ENCODE peak calls at places on chromosomes 12 and 14, in four cellular contexts. One of them, this sample, is unnamed.

GRCh38 chr12:85626031-85626781 is 210.0 kb downstream of the RASSF9 start:
- DNase-seq in RWPE2: no peak
- DNase-seq in glutamatergic neuron: no peak
- DNase-seq in WTC11: no peak
- DNase-seq in this sample: no peak

GRCh38 chr12:127781336-127781735 is 485.6 kb upstream of the TMEM132C start:
- DNase-seq in WTC11: no peak
- DNase-seq in RWPE2: no peak
- DNase-seq in glutamatergic neuron: no peak
- DNase-seq in this sample: no peak

GRCh38 chr14:23729720-23730387 is 93.7 kb downstream of the DHRS2 start:
- DNase-seq in RWPE2: no peak
- DNase-seq in WTC11: no peak
- DNase-seq in glutamatergic neuron: no peak
- DNase-seq in this sample: no peak

GRCh38 chr12:2168808-2169207 is 116.0 kb downstream of the CACNA1C start:
- DNase-seq in RWPE2: no peak
- DNase-seq in WTC11: no peak
- DNase-seq in glutamatergic neuron: no peak
- DNase-seq in this sample: no peak

GRCh38 chr12:68971404-68971803 is 38.4 kb upstream of the CPM start:
- DNase-seq in RWPE2: no peak
- DNase-seq in glutamatergic neuron: no peak
- DNase-seq in WTC11: no peak
- DNase-seq in this sample: no peak

GRCh38 chr12:57235012-57235727 is 5.7 kb downstream of the SHMT2 start:
- DNase-seq in RWPE2: peak
- DNase-seq in WTC11: peak
- DNase-seq in glutamatergic neuron: no peak
- DNase-seq in this sample: no peak

GRCh38 chr14:76917759-76918175 is 91.6 kb downstream of the LRRC74A start:
- DNase-seq in WTC11: no peak
- DNase-seq in glutamatergic neuron: no peak
- DNase-seq in RWPE2: no peak
- DNase-seq in this sample: no peak

GRCh38 chr12:61891632-61892031 is 368.6 kb upstream of the USP15 start:
- DNase-seq in WTC11: no peak
- DNase-seq in RWPE2: no peak
- DNase-seq in glutamatergic neuron: no peak
- DNase-seq in this sample: no peak

GRCh38 chr12:66959276-66959675 is 280.4 kb upstream of the GRIP1 start:
- DNase-seq in glutamatergic neuron: no peak
- DNase-seq in WTC11: no peak
- DNase-seq in RWPE2: no peak
- DNase-seq in this sample: no peak

GRCh38 chr12:104049278-104050257 is at the start of gene GLT8D2:
- DNase-seq in glutamatergic neuron: peak
- DNase-seq in WTC11: peak
- DNase-seq in RWPE2: no peak
- DNase-seq in this sample: no peak

GRCh38 chr14:94676495-94677238 is 64.5 kb downstream of the SERPINA3 start:
- DNase-seq in glutamatergic neuron: no peak
- DNase-seq in WTC11: no peak
- DNase-seq in RWPE2: peak
- DNase-seq in this sample: no peak

GRCh38 chr12:111202237-111202592 is 166.7 kb downstream of the PHETA1 start:
- DNase-seq in glutamatergic neuron: no peak
- DNase-seq in RWPE2: no peak
- DNase-seq in WTC11: no peak
- DNase-seq in this sample: no peak

GRCh38 chr12:52823761-52824450 is 10.0 kb upstream of the KRT4 start:
- DNase-seq in RWPE2: no peak
- DNase-seq in glutamatergic neuron: no peak
- DNase-seq in WTC11: no peak
- DNase-seq in this sample: no peak

GRCh38 chr14:55556929-55557623 is 22.9 kb upstream of the KTN1 start:
- DNase-seq in RWPE2: peak
- DNase-seq in glutamatergic neuron: no peak
- DNase-seq in WTC11: no peak
- DNase-seq in this sample: no peak

GRCh38 chr14:61452452-61452851 is 131.1 kb downstream of the PRKCH start:
- DNase-seq in RWPE2: no peak
- DNase-seq in glutamatergic neuron: no peak
- DNase-seq in WTC11: no peak
- DNase-seq in this sample: no peak

GRCh38 chr14:26730929-26731618 is 133.2 kb upstream of the NOVA1 start:
- DNase-seq in RWPE2: no peak
- DNase-seq in glutamatergic neuron: peak
- DNase-seq in WTC11: peak
- DNase-seq in this sample: no peak

GRCh38 chr14:88168498-88169165 is 154.4 kb downstream of the KCNK10 start:
- DNase-seq in glutamatergic neuron: peak
- DNase-seq in RWPE2: no peak
- DNase-seq in WTC11: peak
- DNase-seq in this sample: peak

GRCh38 chr12:91171475-91171874 is 11.1 kb downstream of the DCN start:
- DNase-seq in WTC11: no peak
- DNase-seq in glutamatergic neuron: peak
- DNase-seq in RWPE2: no peak
- DNase-seq in this sample: no peak

GRCh38 chr14:106564058-106564643 is 1037.8 kb downstream of the TMEM121 start:
- DNase-seq in RWPE2: no peak
- DNase-seq in WTC11: no peak
- DNase-seq in glutamatergic neuron: no peak
- DNase-seq in this sample: peak

GRCh38 chr14:69154779-69155178 is 1.9 kb upstream of the DCAF5 start:
- DNase-seq in WTC11: no peak
- DNase-seq in RWPE2: no peak
- DNase-seq in glutamatergic neuron: no peak
- DNase-seq in this sample: no peak

GRCh38 chr14:53630336-53630735 is 326.3 kb downstream of the BMP4 start:
- DNase-seq in glutamatergic neuron: no peak
- DNase-seq in WTC11: no peak
- DNase-seq in RWPE2: no peak
- DNase-seq in this sample: no peak

GRCh38 chr14:80491131-80491530 is 279.8 kb upstream of the DIO2 start:
- DNase-seq in WTC11: peak
- DNase-seq in glutamatergic neuron: no peak
- DNase-seq in RWPE2: no peak
- DNase-seq in this sample: no peak

GRCh38 chr12:23113781-23114180 is 488.8 kb downstream of the ETNK1 start:
- DNase-seq in RWPE2: no peak
- DNase-seq in glutamatergic neuron: no peak
- DNase-seq in WTC11: no peak
- DNase-seq in this sample: no peak

GRCh38 chr12:227286-227915 is 13.4 kb upstream of the SLC6A12 start:
- DNase-seq in WTC11: no peak
- DNase-seq in RWPE2: no peak
- DNase-seq in glutamatergic neuron: no peak
- DNase-seq in this sample: no peak

GRCh38 chr12:87827638-87828264 is 201.4 kb downstream of the C12orf50 start:
- DNase-seq in RWPE2: no peak
- DNase-seq in WTC11: no peak
- DNase-seq in glutamatergic neuron: no peak
- DNase-seq in this sample: no peak

GRCh38 chr12:130166306-130166705 is 4.0 kb downstream of the FZD10 start:
- DNase-seq in glutamatergic neuron: no peak
- DNase-seq in RWPE2: no peak
- DNase-seq in WTC11: no peak
- DNase-seq in this sample: no peak

GRCh38 chr14:59123526-59123925 is 64.9 kb upstream of the DAAM1 start:
- DNase-seq in glutamatergic neuron: no peak
- DNase-seq in RWPE2: no peak
- DNase-seq in WTC11: no peak
- DNase-seq in this sample: no peak

GRCh38 chr12:11765817-11766794 is 116.6 kb downstream of the ETV6 start:
- DNase-seq in glutamatergic neuron: no peak
- DNase-seq in WTC11: no peak
- DNase-seq in RWPE2: no peak
- DNase-seq in this sample: peak

GRCh38 chr12:124359671-124360581 is 65.0 kb downstream of the RFLNA start:
- DNase-seq in RWPE2: no peak
- DNase-seq in WTC11: no peak
- DNase-seq in glutamatergic neuron: no peak
- DNase-seq in this sample: no peak

GRCh38 chr12:24728366-24728765 is 220.5 kb downstream of the BCAT1 start:
- DNase-seq in glutamatergic neuron: no peak
- DNase-seq in RWPE2: no peak
- DNase-seq in WTC11: no peak
- DNase-seq in this sample: peak

GRCh38 chr12:30138483-30138882 is 354.7 kb upstream of the TMTC1 start:
- DNase-seq in WTC11: no peak
- DNase-seq in glutamatergic neuron: no peak
- DNase-seq in RWPE2: no peak
- DNase-seq in this sample: no peak

GRCh38 chr12:62625238-62625637 is 158.6 kb downstream of the MON2 start:
- DNase-seq in glutamatergic neuron: no peak
- DNase-seq in WTC11: no peak
- DNase-seq in RWPE2: no peak
- DNase-seq in this sample: no peak

GRCh38 chr14:77195766-77196165 is 14.2 kb downstream of the TMEM63C start:
- DNase-seq in glutamatergic neuron: no peak
- DNase-seq in WTC11: no peak
- DNase-seq in RWPE2: peak
- DNase-seq in this sample: no peak

DNA sequence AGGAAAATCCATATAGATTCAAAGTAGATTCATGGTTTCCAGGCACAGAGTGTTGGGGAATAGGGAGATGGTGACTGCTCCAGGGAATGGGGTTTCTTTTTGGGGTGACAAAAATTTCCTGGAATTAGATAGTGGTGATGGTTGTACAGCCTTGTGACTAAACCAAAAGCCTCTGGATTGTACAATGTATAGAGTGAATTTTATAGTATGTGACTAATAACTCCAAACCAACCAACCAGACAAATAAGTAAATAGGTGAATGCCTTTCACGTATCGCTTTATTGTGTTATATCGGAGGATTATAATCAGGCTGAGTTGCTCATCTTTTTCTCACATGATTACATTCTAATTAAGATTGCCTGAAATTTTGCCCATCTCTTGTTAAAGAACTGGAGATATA is 24.6 kb upstream of the PPFIBP1 start:
- DNase-seq in RWPE2: no peak
- DNase-seq in glutamatergic neuron: no peak
- DNase-seq in WTC11: no peak
- DNase-seq in this sample: no peak
- TF ChIP-seq CTCF in RWPE2: no peak
- TF ChIP-seq CTCF in glutamatergic neuron: no peak
- TF ChIP-seq CTCF in WTC11: no peak
- TF ChIP-seq CTCF in this sample: no peak

DNA sequence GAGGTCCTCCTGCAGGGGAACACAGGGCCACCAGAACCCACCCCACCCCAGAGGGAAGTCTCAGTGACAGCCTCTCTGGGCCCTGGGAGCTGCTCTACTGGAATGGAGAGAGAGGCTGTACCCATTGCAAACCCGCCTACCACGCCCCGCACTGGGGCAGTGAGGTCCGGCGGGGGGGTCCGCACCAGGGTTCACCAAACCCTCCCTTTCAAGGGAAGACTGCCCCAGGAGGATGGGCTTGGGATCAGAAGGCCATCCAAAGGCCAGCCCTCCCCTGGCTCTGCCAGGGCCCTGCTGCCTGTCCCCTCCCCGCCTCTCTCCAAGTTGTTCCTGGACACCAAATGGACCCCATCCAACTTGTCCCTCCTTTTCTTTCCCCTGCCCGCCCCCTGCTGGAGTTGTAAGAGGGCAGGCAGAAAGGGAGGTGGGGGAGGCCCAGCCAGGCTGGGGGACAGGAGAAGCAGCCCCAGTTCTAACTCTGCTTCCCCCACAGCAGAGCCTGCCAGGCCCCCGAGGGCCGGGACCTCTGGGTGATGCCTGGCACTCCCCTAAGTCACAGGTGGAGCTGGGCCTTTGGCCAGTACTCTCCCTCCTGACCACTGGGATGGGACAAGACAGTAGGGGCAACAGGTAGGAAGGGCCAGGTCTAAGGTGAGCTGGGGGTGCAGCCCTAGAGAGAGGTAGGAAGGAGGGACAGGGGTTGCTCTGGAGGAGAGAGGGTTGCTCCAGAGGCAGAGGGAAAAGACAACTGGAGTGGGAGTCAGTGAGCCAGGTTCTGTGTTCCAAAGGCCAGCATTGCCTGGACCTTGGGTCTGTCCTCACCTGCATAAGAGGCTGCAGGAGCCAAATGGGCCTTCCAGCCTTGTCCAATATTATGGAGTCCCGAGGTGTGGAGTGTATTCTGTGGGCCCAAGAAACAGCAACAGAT is 3.2 kb upstream of the DIO3 start:
- DNase-seq in WTC11: peak
- DNase-seq in glutamatergic neuron: no peak
- DNase-seq in RWPE2: no peak
- DNase-seq in this sample: no peak
- TF ChIP-seq CTCF in WTC11: no peak
- TF ChIP-seq CTCF in glutamatergic neuron: no peak
- TF ChIP-seq CTCF in RWPE2: no peak
- TF ChIP-seq CTCF in this sample: no peak

GRCh38 chr14:70315942-70316341 is 43.5 kb downstream of the COX16 start:
- DNase-seq in WTC11: no peak
- DNase-seq in RWPE2: no peak
- DNase-seq in glutamatergic neuron: no peak
- DNase-seq in this sample: no peak

GRCh38 chr14:70317091-70317968 is 42.2 kb downstream of the COX16 start:
- DNase-seq in WTC11: no peak
- DNase-seq in glutamatergic neuron: no peak
- DNase-seq in RWPE2: no peak
- DNase-seq in this sample: no peak

GRCh38 chr14:70318635-70319013 is 40.9 kb downstream of the COX16 start:
- DNase-seq in RWPE2: no peak
- DNase-seq in glutamatergic neuron: no peak
- DNase-seq in WTC11: no peak
- DNase-seq in this sample: no peak

GRCh38 chr14:70320294-70320693 is 39.2 kb downstream of the COX16 start:
- DNase-seq in glutamatergic neuron: no peak
- DNase-seq in RWPE2: no peak
- DNase-seq in WTC11: no peak
- DNase-seq in this sample: no peak

GRCh38 chr14:70317969-70318634 is 41.4 kb downstream of the COX16 start:
- DNase-seq in RWPE2: no peak
- DNase-seq in WTC11: peak
- DNase-seq in glutamatergic neuron: no peak
- DNase-seq in this sample: peak
- TF ChIP-seq CTCF in RWPE2: peak
- TF ChIP-seq CTCF in WTC11: peak
- TF ChIP-seq CTCF in glutamatergic neuron: peak
- TF ChIP-seq CTCF in this sample: peak

DNA sequence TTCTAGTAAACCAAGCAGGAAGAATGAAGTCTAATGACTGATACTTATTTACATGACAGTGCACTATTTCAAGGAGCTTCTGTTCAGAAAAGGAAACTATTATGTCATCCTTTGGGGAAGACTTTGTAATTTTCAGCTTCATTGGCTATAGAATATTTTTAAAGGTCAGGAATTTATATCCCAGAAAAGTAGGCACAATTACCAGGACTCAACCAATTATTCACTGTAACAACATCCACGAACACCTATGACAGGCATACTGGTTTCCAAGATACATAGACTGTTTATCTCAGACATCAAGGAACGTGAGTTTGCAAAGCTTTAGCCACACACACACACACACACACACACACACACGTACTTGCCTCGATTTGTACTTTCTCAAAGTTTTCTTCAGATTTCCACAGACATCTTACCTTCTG is 23.2 kb downstream of the OR6S1 start:
- DNase-seq in WTC11: no peak
- DNase-seq in RWPE2: no peak
- DNase-seq in glutamatergic neuron: no peak
- DNase-seq in this sample: no peak
- TF ChIP-seq CTCF in WTC11: no peak
- TF ChIP-seq CTCF in RWPE2: no peak
- TF ChIP-seq CTCF in glutamatergic neuron: no peak
- TF ChIP-seq CTCF in this sample: no peak